ENCODE peak calls at places on chromosomes 4 and X, in ten cellular contexts. One of them, this sample, is unnamed. For H3K4me1 and H3K9me3, the result is how much of the 10 kb centered on the place peaks cover.

GRCh38 chr4:8915201-8916200 is 43.9 kb upstream of the HMX1 start:
- DNase-seq in heart left ventricle: no peak
- DNase-seq in MM.1S: no peak
- DNase-seq in left lung: peak
- DNase-seq in Panc1: no peak
- DNase-seq in colonic mucosa: peak
- DNase-seq in cardiac muscle cell: no peak
- DNase-seq in heart right ventricle: no peak
- DNase-seq in H9: no peak
- DNase-seq in effector memory CD4-positive, alpha-beta T cell: no peak
- DNase-seq in this sample: no peak

GRCh38 chr4:82017680-82018079 is 356.1 kb downstream of the HNRNPD start:
- DNase-seq in heart left ventricle: no peak
- DNase-seq in MM.1S: peak
- DNase-seq in left lung: no peak
- DNase-seq in Panc1: no peak
- DNase-seq in colonic mucosa: no peak
- DNase-seq in cardiac muscle cell: peak
- DNase-seq in heart right ventricle: no peak
- DNase-seq in H9: no peak
- DNase-seq in effector memory CD4-positive, alpha-beta T cell: no peak
- DNase-seq in this sample: no peak

GRCh38 chr4:130395871-130396270 is 1299.9 kb downstream of the C4orf33 start:
- DNase-seq in heart left ventricle: no peak
- DNase-seq in MM.1S: no peak
- DNase-seq in left lung: no peak
- DNase-seq in Panc1: peak
- DNase-seq in colonic mucosa: no peak
- DNase-seq in cardiac muscle cell: no peak
- DNase-seq in heart right ventricle: no peak
- DNase-seq in H9: no peak
- DNase-seq in effector memory CD4-positive, alpha-beta T cell: no peak
- DNase-seq in this sample: no peak

GRCh38 chr4:42371306-42372063 is 25.8 kb upstream of the SHISA3 start:
- DNase-seq in heart left ventricle: no peak
- DNase-seq in MM.1S: peak
- DNase-seq in left lung: no peak
- DNase-seq in Panc1: peak
- DNase-seq in colonic mucosa: no peak
- DNase-seq in cardiac muscle cell: peak
- DNase-seq in heart right ventricle: no peak
- DNase-seq in H9: no peak
- DNase-seq in effector memory CD4-positive, alpha-beta T cell: no peak
- DNase-seq in this sample: no peak

GRCh38 chr4:7904942-7905341 is 34.7 kb downstream of the AFAP1 start:
- DNase-seq in heart left ventricle: no peak
- DNase-seq in MM.1S: no peak
- DNase-seq in left lung: no peak
- DNase-seq in Panc1: no peak
- DNase-seq in colonic mucosa: no peak
- DNase-seq in cardiac muscle cell: no peak
- DNase-seq in heart right ventricle: no peak
- DNase-seq in H9: no peak
- DNase-seq in effector memory CD4-positive, alpha-beta T cell: no peak
- DNase-seq in this sample: no peak

GRCh38 chr4:126604273-126604867 is 1028.4 kb upstream of the INTU start:
- DNase-seq in heart left ventricle: peak
- DNase-seq in MM.1S: peak
- DNase-seq in left lung: no peak
- DNase-seq in Panc1: no peak
- DNase-seq in colonic mucosa: no peak
- DNase-seq in cardiac muscle cell: peak
- DNase-seq in heart right ventricle: no peak
- DNase-seq in H9: no peak
- DNase-seq in effector memory CD4-positive, alpha-beta T cell: no peak
- DNase-seq in this sample: no peak

GRCh38 chr4:163474027-163474426 is 473 bp upstream of the TKTL2 start:
- DNase-seq in heart left ventricle: no peak
- DNase-seq in MM.1S: no peak
- DNase-seq in left lung: no peak
- DNase-seq in Panc1: no peak
- DNase-seq in colonic mucosa: no peak
- DNase-seq in cardiac muscle cell: no peak
- DNase-seq in heart right ventricle: no peak
- DNase-seq in H9: no peak
- DNase-seq in effector memory CD4-positive, alpha-beta T cell: no peak
- DNase-seq in this sample: no peak

GRCh38 chr4:59024257-59024656 is 1914.1 kb upstream of the IGFBP7 start:
- DNase-seq in heart left ventricle: no peak
- DNase-seq in MM.1S: no peak
- DNase-seq in left lung: no peak
- DNase-seq in Panc1: no peak
- DNase-seq in colonic mucosa: no peak
- DNase-seq in cardiac muscle cell: no peak
- DNase-seq in heart right ventricle: no peak
- DNase-seq in H9: no peak
- DNase-seq in effector memory CD4-positive, alpha-beta T cell: no peak
- DNase-seq in this sample: no peak

GRCh38 chr4:98510340-98510739 is 148.1 kb downstream of the TSPAN5 start:
- DNase-seq in heart left ventricle: no peak
- DNase-seq in MM.1S: no peak
- DNase-seq in left lung: no peak
- DNase-seq in Panc1: no peak
- DNase-seq in colonic mucosa: no peak
- DNase-seq in cardiac muscle cell: no peak
- DNase-seq in heart right ventricle: no peak
- DNase-seq in H9: no peak
- DNase-seq in effector memory CD4-positive, alpha-beta T cell: no peak
- DNase-seq in this sample: no peak

GRCh38 chr4:158020175-158020574 is 152.7 kb downstream of the GASK1B start:
- DNase-seq in heart left ventricle: no peak
- DNase-seq in MM.1S: no peak
- DNase-seq in left lung: no peak
- DNase-seq in Panc1: no peak
- DNase-seq in colonic mucosa: peak
- DNase-seq in cardiac muscle cell: no peak
- DNase-seq in heart right ventricle: no peak
- DNase-seq in H9: no peak
- DNase-seq in effector memory CD4-positive, alpha-beta T cell: no peak
- DNase-seq in this sample: no peak

GRCh38 chrX:130771230-130771629 is 131.8 kb downstream of the ENOX2 start:
- DNase-seq in heart left ventricle: no peak
- DNase-seq in MM.1S: no peak
- DNase-seq in left lung: no peak
- DNase-seq in Panc1: no peak
- DNase-seq in colonic mucosa: no peak
- DNase-seq in cardiac muscle cell: no peak
- DNase-seq in heart right ventricle: no peak
- DNase-seq in H9: no peak
- DNase-seq in effector memory CD4-positive, alpha-beta T cell: no peak
- DNase-seq in this sample: no peak

GRCh38 chrX:24676403-24677024 is 17.2 kb upstream of the POLA1 start:
- DNase-seq in heart left ventricle: no peak
- DNase-seq in MM.1S: no peak
- DNase-seq in left lung: no peak
- DNase-seq in Panc1: no peak
- DNase-seq in colonic mucosa: no peak
- DNase-seq in cardiac muscle cell: peak
- DNase-seq in heart right ventricle: no peak
- DNase-seq in H9: no peak
- DNase-seq in effector memory CD4-positive, alpha-beta T cell: no peak
- DNase-seq in this sample: no peak

GRCh38 chrX:24672701-24673190 is 21.0 kb upstream of the POLA1 start:
- DNase-seq in heart left ventricle: no peak
- DNase-seq in MM.1S: no peak
- DNase-seq in left lung: no peak
- DNase-seq in Panc1: no peak
- DNase-seq in colonic mucosa: no peak
- DNase-seq in cardiac muscle cell: peak
- DNase-seq in heart right ventricle: no peak
- DNase-seq in H9: no peak
- DNase-seq in effector memory CD4-positive, alpha-beta T cell: no peak
- DNase-seq in this sample: no peak

GRCh38 chrX:24668111-24668510 is 21.0 kb upstream of the PCYT1B start:
- DNase-seq in heart left ventricle: no peak
- DNase-seq in MM.1S: no peak
- DNase-seq in left lung: no peak
- DNase-seq in Panc1: no peak
- DNase-seq in colonic mucosa: no peak
- DNase-seq in cardiac muscle cell: peak
- DNase-seq in heart right ventricle: no peak
- DNase-seq in H9: no peak
- DNase-seq in effector memory CD4-positive, alpha-beta T cell: no peak
- DNase-seq in this sample: no peak

DNA sequence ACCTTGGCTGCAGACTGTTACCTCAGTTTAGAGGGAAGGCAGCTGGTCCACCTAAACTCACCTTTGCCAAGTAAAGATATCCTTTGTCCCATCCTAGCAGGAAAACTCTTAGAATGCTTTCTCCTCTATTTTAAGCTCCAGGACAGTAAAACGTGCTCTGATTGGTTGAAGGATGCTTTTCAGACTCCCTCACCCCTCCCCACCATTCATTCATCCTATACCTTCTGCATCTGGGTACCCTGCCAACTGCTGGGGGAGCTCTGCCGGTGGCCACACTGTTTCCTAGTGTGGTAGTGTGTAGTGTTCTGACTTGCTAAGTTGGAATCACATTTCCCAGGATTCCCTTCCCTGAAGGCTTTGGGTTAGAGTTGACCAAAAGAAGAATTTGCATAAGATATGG is 20.3 kb upstream of the POLA1 start:
- DNase-seq in heart left ventricle: no peak
- DNase-seq in MM.1S: no peak
- DNase-seq in left lung: no peak
- DNase-seq in Panc1: no peak
- DNase-seq in colonic mucosa: no peak
- DNase-seq in cardiac muscle cell: no peak
- DNase-seq in heart right ventricle: no peak
- DNase-seq in H9: no peak
- DNase-seq in effector memory CD4-positive, alpha-beta T cell: no peak
- DNase-seq in this sample: no peak
- H3K4me1 ChIP-seq in heart left ventricle: under half
- H3K4me1 ChIP-seq in MM.1S: under half
- H3K4me1 ChIP-seq in left lung: under half
- H3K4me1 ChIP-seq in Panc1: under half
- H3K4me1 ChIP-seq in colonic mucosa: under half
- H3K4me1 ChIP-seq in cardiac muscle cell: under half
- H3K4me1 ChIP-seq in heart right ventricle: under half
- H3K4me1 ChIP-seq in H9: under half
- H3K4me1 ChIP-seq in effector memory CD4-positive, alpha-beta T cell: under half
- H3K4me1 ChIP-seq in this sample: under half

DNA sequence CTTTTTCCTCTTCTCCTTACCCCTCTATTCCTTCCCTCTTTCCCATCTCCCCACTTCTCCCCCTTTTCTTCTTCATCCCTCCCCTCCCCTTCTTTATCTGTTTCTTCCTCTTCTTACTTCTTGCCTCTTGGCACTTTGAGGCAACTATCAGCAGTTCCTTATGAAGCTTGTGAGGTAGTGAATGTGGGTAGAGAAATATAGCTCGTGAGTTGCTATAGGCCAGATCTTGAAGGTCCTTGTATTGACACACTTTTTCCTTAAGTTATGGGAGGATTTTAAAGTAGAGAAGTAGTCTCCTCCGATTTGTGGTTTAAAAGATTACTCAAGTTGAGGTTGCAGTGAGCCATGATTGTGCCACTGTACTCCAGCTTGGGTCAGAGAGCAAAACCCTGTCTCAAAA is 3.4 kb upstream of the RRAGB start:
- DNase-seq in heart left ventricle: no peak
- DNase-seq in MM.1S: no peak
- DNase-seq in left lung: no peak
- DNase-seq in Panc1: no peak
- DNase-seq in colonic mucosa: no peak
- DNase-seq in cardiac muscle cell: no peak
- DNase-seq in heart right ventricle: no peak
- DNase-seq in H9: no peak
- DNase-seq in effector memory CD4-positive, alpha-beta T cell: no peak
- DNase-seq in this sample: no peak
- H3K9me3 ChIP-seq in heart left ventricle: under half
- H3K9me3 ChIP-seq in MM.1S: under half
- H3K9me3 ChIP-seq in left lung: under half
- H3K9me3 ChIP-seq in Panc1: under half
- H3K9me3 ChIP-seq in colonic mucosa: under half
- H3K9me3 ChIP-seq in cardiac muscle cell: under half
- H3K9me3 ChIP-seq in heart right ventricle: under half
- H3K9me3 ChIP-seq in H9: under half
- H3K9me3 ChIP-seq in effector memory CD4-positive, alpha-beta T cell: under half
- H3K9me3 ChIP-seq in this sample: under half

DNA sequence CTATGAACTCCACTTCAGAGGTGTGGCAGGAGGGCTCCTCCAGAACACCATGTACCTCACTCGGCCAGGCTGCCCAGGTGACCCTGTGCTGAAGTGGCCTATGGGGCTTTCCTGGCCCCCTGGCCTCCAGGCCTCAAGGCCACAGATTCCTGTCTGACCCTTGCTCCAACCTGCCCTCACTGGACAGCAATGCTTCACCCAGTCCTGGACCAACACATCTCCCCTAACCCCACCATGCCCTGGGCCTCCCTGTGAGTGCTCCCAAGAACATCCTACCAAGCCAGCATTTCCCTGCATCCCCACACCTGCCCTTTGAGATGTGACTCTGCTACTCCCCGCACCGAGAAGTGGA is 10.5 kb downstream of the ZFYVE28 start:
- DNase-seq in heart left ventricle: peak
- DNase-seq in MM.1S: no peak
- DNase-seq in left lung: no peak
- DNase-seq in Panc1: no peak
- DNase-seq in colonic mucosa: no peak
- DNase-seq in cardiac muscle cell: no peak
- DNase-seq in heart right ventricle: no peak
- DNase-seq in H9: no peak
- DNase-seq in effector memory CD4-positive, alpha-beta T cell: no peak
- DNase-seq in this sample: no peak
- H3K4me1 ChIP-seq in heart left ventricle: under half
- H3K4me1 ChIP-seq in MM.1S: under half
- H3K4me1 ChIP-seq in left lung: under half
- H3K4me1 ChIP-seq in Panc1: under half
- H3K4me1 ChIP-seq in colonic mucosa: under half
- H3K4me1 ChIP-seq in cardiac muscle cell: under half
- H3K4me1 ChIP-seq in heart right ventricle: under half
- H3K4me1 ChIP-seq in H9: under half
- H3K4me1 ChIP-seq in effector memory CD4-positive, alpha-beta T cell: under half
- H3K4me1 ChIP-seq in this sample: under half

DNA sequence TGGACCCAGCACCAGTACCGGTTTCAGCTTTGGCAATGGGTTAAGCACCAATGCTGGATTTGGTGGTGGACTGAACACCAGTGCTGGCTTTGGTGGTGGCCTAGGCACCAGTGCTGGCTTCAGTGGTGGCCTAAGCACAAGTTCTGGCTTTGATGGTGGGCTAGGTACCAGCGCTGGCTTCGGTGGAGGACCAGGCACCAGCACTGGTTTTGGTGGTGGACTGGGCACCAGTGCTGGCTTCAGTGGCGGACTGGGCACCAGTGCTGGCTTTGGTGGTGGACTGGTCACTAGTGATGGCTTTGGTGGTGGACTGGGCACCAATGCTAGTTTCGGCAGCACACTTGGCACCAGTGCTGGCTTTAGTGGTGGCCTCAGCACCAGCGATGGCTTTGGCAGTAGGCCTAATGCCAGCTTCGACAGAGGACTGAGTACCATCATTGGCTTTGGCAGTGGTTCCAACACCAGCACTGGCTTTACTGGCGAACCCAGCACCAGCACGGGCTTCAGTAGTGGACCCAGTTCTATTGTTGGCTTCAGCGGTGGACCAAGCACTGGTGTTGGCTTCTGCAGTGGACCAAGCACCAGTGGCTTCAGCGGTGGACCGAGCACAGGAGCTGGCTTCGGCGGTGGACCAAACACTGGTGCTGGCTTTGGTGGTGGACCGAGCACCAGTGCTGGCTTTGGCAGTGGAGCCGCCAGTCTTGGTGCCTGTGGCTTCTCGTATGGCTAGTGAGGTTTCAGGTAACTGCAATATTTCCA is 9.8 kb downstream of the TRO start:
- DNase-seq in heart left ventricle: no peak
- DNase-seq in MM.1S: no peak
- DNase-seq in left lung: no peak
- DNase-seq in Panc1: no peak
- DNase-seq in colonic mucosa: no peak
- DNase-seq in cardiac muscle cell: no peak
- DNase-seq in heart right ventricle: no peak
- DNase-seq in H9: no peak
- DNase-seq in effector memory CD4-positive, alpha-beta T cell: no peak
- DNase-seq in this sample: no peak
- H3K9me3 ChIP-seq in heart left ventricle: under half
- H3K9me3 ChIP-seq in MM.1S: under half
- H3K9me3 ChIP-seq in left lung: under half
- H3K9me3 ChIP-seq in Panc1: under half
- H3K9me3 ChIP-seq in colonic mucosa: under half
- H3K9me3 ChIP-seq in cardiac muscle cell: under half
- H3K9me3 ChIP-seq in heart right ventricle: under half
- H3K9me3 ChIP-seq in H9: half or more
- H3K9me3 ChIP-seq in effector memory CD4-positive, alpha-beta T cell: under half
- H3K9me3 ChIP-seq in this sample: under half

This sample was measured in mucosa of descending colon.